ENCODE peak calls at places on chromosome 9, in nine cellular contexts. One of them, this sample, is unnamed.

GRCh38 chr9:113464286-113464660 is 746 bp downstream of the RGS3 start:
- DNase-seq in breast epithelium: no peak
- DNase-seq in GM23248: no peak
- DNase-seq in EH: no peak
- DNase-seq in SK-MEL-5: no peak
- DNase-seq in activated naive CD8-positive, alpha-beta T cell treated with anti-CD3 and anti-CD28 coated beads for 36 hours: no peak
- DNase-seq in stomach: no peak
- DNase-seq in activated T-helper 1 cell treated with anti-CD3 and anti-CD28 coated beads, Interleukin-2, amount 50 U/mL, for 16 hours: no peak
- DNase-seq in PC-9: no peak
- DNase-seq in this sample: no peak

GRCh38 chr9:107170801-107171200 is 112.3 kb upstream of the RAD23B start:
- DNase-seq in EH: no peak
- DNase-seq in PC-9: no peak
- DNase-seq in breast epithelium: no peak
- DNase-seq in activated T-helper 1 cell treated with anti-CD3 and anti-CD28 coated beads, Interleukin-2, amount 50 U/mL, for 16 hours: no peak
- DNase-seq in SK-MEL-5: peak; percentile 59
- DNase-seq in GM23248: no peak
- DNase-seq in stomach: no peak
- DNase-seq in activated naive CD8-positive, alpha-beta T cell treated with anti-CD3 and anti-CD28 coated beads for 36 hours: no peak
- DNase-seq in this sample: no peak

GRCh38 chr9:101931756-101932155 is 193.3 kb upstream of the GRIN3A start:
- DNase-seq in activated T-helper 1 cell treated with anti-CD3 and anti-CD28 coated beads, Interleukin-2, amount 50 U/mL, for 16 hours: no peak
- DNase-seq in activated naive CD8-positive, alpha-beta T cell treated with anti-CD3 and anti-CD28 coated beads for 36 hours: no peak
- DNase-seq in SK-MEL-5: no peak
- DNase-seq in EH: no peak
- DNase-seq in breast epithelium: no peak
- DNase-seq in PC-9: no peak
- DNase-seq in GM23248: no peak
- DNase-seq in stomach: no peak
- DNase-seq in this sample: no peak

GRCh38 chr9:94612071-94612470 is 18.4 kb upstream of the FBP2 start:
- DNase-seq in breast epithelium: no peak
- DNase-seq in GM23248: no peak
- DNase-seq in activated T-helper 1 cell treated with anti-CD3 and anti-CD28 coated beads, Interleukin-2, amount 50 U/mL, for 16 hours: no peak
- DNase-seq in activated naive CD8-positive, alpha-beta T cell treated with anti-CD3 and anti-CD28 coated beads for 36 hours: no peak
- DNase-seq in EH: no peak
- DNase-seq in stomach: no peak
- DNase-seq in SK-MEL-5: no peak
- DNase-seq in PC-9: no peak
- DNase-seq in this sample: no peak

GRCh38 chr9:34049630-34050384 is 1.1 kb upstream of the UBAP2 start:
- DNase-seq in GM23248: no peak
- DNase-seq in stomach: peak; percentile 28
- DNase-seq in EH: no peak
- DNase-seq in SK-MEL-5: no peak
- DNase-seq in breast epithelium: no peak
- DNase-seq in PC-9: no peak
- DNase-seq in activated naive CD8-positive, alpha-beta T cell treated with anti-CD3 and anti-CD28 coated beads for 36 hours: no peak
- DNase-seq in activated T-helper 1 cell treated with anti-CD3 and anti-CD28 coated beads, Interleukin-2, amount 50 U/mL, for 16 hours: no peak
- DNase-seq in this sample: no peak

GRCh38 chr9:89234636-89235035 is 56.0 kb upstream of the SHC3 start:
- DNase-seq in activated naive CD8-positive, alpha-beta T cell treated with anti-CD3 and anti-CD28 coated beads for 36 hours: peak; percentile 75
- DNase-seq in SK-MEL-5: no peak
- DNase-seq in PC-9: peak; percentile 31
- DNase-seq in breast epithelium: no peak
- DNase-seq in GM23248: no peak
- DNase-seq in EH: peak; percentile 16
- DNase-seq in stomach: no peak
- DNase-seq in activated T-helper 1 cell treated with anti-CD3 and anti-CD28 coated beads, Interleukin-2, amount 50 U/mL, for 16 hours: no peak
- DNase-seq in this sample: no peak

GRCh38 chr9:135701067-135701967 is 668 bp upstream of the KCNT1 start:
- DNase-seq in activated naive CD8-positive, alpha-beta T cell treated with anti-CD3 and anti-CD28 coated beads for 36 hours: peak; percentile 15
- DNase-seq in breast epithelium: no peak
- DNase-seq in EH: no peak
- DNase-seq in PC-9: no peak
- DNase-seq in stomach: no peak
- DNase-seq in activated T-helper 1 cell treated with anti-CD3 and anti-CD28 coated beads, Interleukin-2, amount 50 U/mL, for 16 hours: no peak
- DNase-seq in SK-MEL-5: no peak
- DNase-seq in GM23248: peak; percentile 26
- DNase-seq in this sample: no peak

GRCh38 chr9:125758986-125759811 is 12.0 kb downstream of the PBX3 start:
- DNase-seq in GM23248: peak; percentile 68
- DNase-seq in SK-MEL-5: peak; percentile 60
- DNase-seq in EH: peak; percentile 33
- DNase-seq in PC-9: no peak
- DNase-seq in activated T-helper 1 cell treated with anti-CD3 and anti-CD28 coated beads, Interleukin-2, amount 50 U/mL, for 16 hours: no peak
- DNase-seq in stomach: no peak
- DNase-seq in breast epithelium: no peak
- DNase-seq in activated naive CD8-positive, alpha-beta T cell treated with anti-CD3 and anti-CD28 coated beads for 36 hours: no peak
- DNase-seq in this sample: no peak

GRCh38 chr9:36486933-36487481 is 85.7 kb upstream of the MELK start:
- DNase-seq in EH: peak; percentile 41
- DNase-seq in breast epithelium: no peak
- DNase-seq in SK-MEL-5: peak; percentile 3
- DNase-seq in PC-9: peak; percentile 29
- DNase-seq in activated T-helper 1 cell treated with anti-CD3 and anti-CD28 coated beads, Interleukin-2, amount 50 U/mL, for 16 hours: peak; percentile 9
- DNase-seq in stomach: peak; percentile 36
- DNase-seq in GM23248: peak; percentile 60
- DNase-seq in activated naive CD8-positive, alpha-beta T cell treated with anti-CD3 and anti-CD28 coated beads for 36 hours: peak; percentile 70
- DNase-seq in this sample: no peak

GRCh38 chr9:113302792-113303418 is at the start of gene RNF183:
- DNase-seq in breast epithelium: no peak
- DNase-seq in EH: no peak
- DNase-seq in activated T-helper 1 cell treated with anti-CD3 and anti-CD28 coated beads, Interleukin-2, amount 50 U/mL, for 16 hours: no peak
- DNase-seq in SK-MEL-5: no peak
- DNase-seq in PC-9: no peak
- DNase-seq in stomach: peak; percentile 65
- DNase-seq in GM23248: no peak
- DNase-seq in activated naive CD8-positive, alpha-beta T cell treated with anti-CD3 and anti-CD28 coated beads for 36 hours: no peak
- DNase-seq in this sample: no peak

GRCh38 chr9:18317896-18318295 is 156.1 kb upstream of the ADAMTSL1 start:
- DNase-seq in activated naive CD8-positive, alpha-beta T cell treated with anti-CD3 and anti-CD28 coated beads for 36 hours: no peak
- DNase-seq in GM23248: peak; percentile 42
- DNase-seq in breast epithelium: no peak
- DNase-seq in stomach: no peak
- DNase-seq in PC-9: no peak
- DNase-seq in EH: no peak
- DNase-seq in activated T-helper 1 cell treated with anti-CD3 and anti-CD28 coated beads, Interleukin-2, amount 50 U/mL, for 16 hours: no peak
- DNase-seq in SK-MEL-5: no peak
- DNase-seq in this sample: no peak

GRCh38 chr9:92661761-92662160 is 8.2 kb downstream of the IPPK start:
- DNase-seq in SK-MEL-5: no peak
- DNase-seq in breast epithelium: peak; percentile 17
- DNase-seq in EH: no peak
- DNase-seq in activated T-helper 1 cell treated with anti-CD3 and anti-CD28 coated beads, Interleukin-2, amount 50 U/mL, for 16 hours: no peak
- DNase-seq in activated naive CD8-positive, alpha-beta T cell treated with anti-CD3 and anti-CD28 coated beads for 36 hours: no peak
- DNase-seq in PC-9: no peak
- DNase-seq in GM23248: no peak
- DNase-seq in stomach: no peak
- DNase-seq in this sample: peak; percentile 70

GRCh38 chr9:111657051-111657450 is 4.4 kb upstream of the GNG10 start:
- DNase-seq in EH: no peak
- DNase-seq in PC-9: no peak
- DNase-seq in breast epithelium: no peak
- DNase-seq in GM23248: no peak
- DNase-seq in activated naive CD8-positive, alpha-beta T cell treated with anti-CD3 and anti-CD28 coated beads for 36 hours: no peak
- DNase-seq in activated T-helper 1 cell treated with anti-CD3 and anti-CD28 coated beads, Interleukin-2, amount 50 U/mL, for 16 hours: no peak
- DNase-seq in stomach: no peak
- DNase-seq in SK-MEL-5: peak; percentile 73
- DNase-seq in this sample: no peak

GRCh38 chr9:89714316-89714715 is 109.5 kb downstream of the GADD45G start:
- DNase-seq in activated T-helper 1 cell treated with anti-CD3 and anti-CD28 coated beads, Interleukin-2, amount 50 U/mL, for 16 hours: no peak
- DNase-seq in EH: peak; percentile 4
- DNase-seq in activated naive CD8-positive, alpha-beta T cell treated with anti-CD3 and anti-CD28 coated beads for 36 hours: no peak
- DNase-seq in SK-MEL-5: no peak
- DNase-seq in stomach: no peak
- DNase-seq in PC-9: no peak
- DNase-seq in breast epithelium: no peak
- DNase-seq in GM23248: no peak
- DNase-seq in this sample: no peak

GRCh38 chr9:70553718-70554673 is 139.5 kb upstream of the KLF9 start:
- DNase-seq in activated T-helper 1 cell treated with anti-CD3 and anti-CD28 coated beads, Interleukin-2, amount 50 U/mL, for 16 hours: no peak
- DNase-seq in GM23248: peak; percentile 83
- DNase-seq in breast epithelium: no peak
- DNase-seq in EH: peak; percentile 81
- DNase-seq in stomach: no peak
- DNase-seq in SK-MEL-5: no peak
- DNase-seq in activated naive CD8-positive, alpha-beta T cell treated with anti-CD3 and anti-CD28 coated beads for 36 hours: no peak
- DNase-seq in PC-9: peak; percentile 65
- DNase-seq in this sample: no peak

GRCh38 chr9:21682981-21683380 is 119.5 kb upstream of the MTAP start:
- DNase-seq in GM23248: peak; percentile 75
- DNase-seq in PC-9: no peak
- DNase-seq in stomach: no peak
- DNase-seq in activated naive CD8-positive, alpha-beta T cell treated with anti-CD3 and anti-CD28 coated beads for 36 hours: no peak
- DNase-seq in EH: peak; percentile 49
- DNase-seq in activated T-helper 1 cell treated with anti-CD3 and anti-CD28 coated beads, Interleukin-2, amount 50 U/mL, for 16 hours: no peak
- DNase-seq in SK-MEL-5: no peak
- DNase-seq in breast epithelium: no peak
- DNase-seq in this sample: no peak

GRCh38 chr9:92638621-92639101 is 31.3 kb downstream of the IPPK start:
- DNase-seq in SK-MEL-5: no peak
- DNase-seq in stomach: peak; percentile 15
- DNase-seq in activated naive CD8-positive, alpha-beta T cell treated with anti-CD3 and anti-CD28 coated beads for 36 hours: no peak
- DNase-seq in breast epithelium: no peak
- DNase-seq in PC-9: no peak
- DNase-seq in EH: no peak
- DNase-seq in GM23248: peak; percentile 41
- DNase-seq in activated T-helper 1 cell treated with anti-CD3 and anti-CD28 coated beads, Interleukin-2, amount 50 U/mL, for 16 hours: no peak
- DNase-seq in this sample: no peak

GRCh38 chr9:26058111-26058895 is 380.1 kb upstream of the TUSC1 start:
- DNase-seq in breast epithelium: no peak
- DNase-seq in PC-9: no peak
- DNase-seq in GM23248: peak; percentile 63
- DNase-seq in EH: peak; percentile 60
- DNase-seq in activated naive CD8-positive, alpha-beta T cell treated with anti-CD3 and anti-CD28 coated beads for 36 hours: no peak
- DNase-seq in stomach: no peak
- DNase-seq in SK-MEL-5: no peak
- DNase-seq in activated T-helper 1 cell treated with anti-CD3 and anti-CD28 coated beads, Interleukin-2, amount 50 U/mL, for 16 hours: no peak
- DNase-seq in this sample: no peak

GRCh38 chr9:27108981-27109541 is at the start of gene TEK:
- DNase-seq in GM23248: peak; percentile 61
- DNase-seq in EH: peak; percentile 27
- DNase-seq in activated T-helper 1 cell treated with anti-CD3 and anti-CD28 coated beads, Interleukin-2, amount 50 U/mL, for 16 hours: no peak
- DNase-seq in SK-MEL-5: no peak
- DNase-seq in activated naive CD8-positive, alpha-beta T cell treated with anti-CD3 and anti-CD28 coated beads for 36 hours: no peak
- DNase-seq in breast epithelium: no peak
- DNase-seq in PC-9: no peak
- DNase-seq in stomach: no peak
- DNase-seq in this sample: no peak

GRCh38 chr9:120257483-120257882 is 322.5 kb downstream of the CDK5RAP2 start:
- DNase-seq in activated T-helper 1 cell treated with anti-CD3 and anti-CD28 coated beads, Interleukin-2, amount 50 U/mL, for 16 hours: no peak
- DNase-seq in PC-9: no peak
- DNase-seq in GM23248: peak; percentile 61
- DNase-seq in activated naive CD8-positive, alpha-beta T cell treated with anti-CD3 and anti-CD28 coated beads for 36 hours: no peak
- DNase-seq in stomach: no peak
- DNase-seq in EH: peak; percentile 5
- DNase-seq in breast epithelium: no peak
- DNase-seq in SK-MEL-5: no peak
- DNase-seq in this sample: peak; percentile 70

GRCh38 chr9:18480649-18481048 is 6.7 kb downstream of the ADAMTSL1 start:
- DNase-seq in breast epithelium: no peak
- DNase-seq in activated T-helper 1 cell treated with anti-CD3 and anti-CD28 coated beads, Interleukin-2, amount 50 U/mL, for 16 hours: no peak
- DNase-seq in activated naive CD8-positive, alpha-beta T cell treated with anti-CD3 and anti-CD28 coated beads for 36 hours: no peak
- DNase-seq in GM23248: peak; percentile 83
- DNase-seq in SK-MEL-5: no peak
- DNase-seq in EH: peak; percentile 85
- DNase-seq in stomach: no peak
- DNase-seq in PC-9: no peak
- DNase-seq in this sample: no peak

GRCh38 chr9:131310833-131311554 is 21.5 kb downstream of the PLPP7 start:
- DNase-seq in activated naive CD8-positive, alpha-beta T cell treated with anti-CD3 and anti-CD28 coated beads for 36 hours: peak; percentile 69
- DNase-seq in breast epithelium: no peak
- DNase-seq in activated T-helper 1 cell treated with anti-CD3 and anti-CD28 coated beads, Interleukin-2, amount 50 U/mL, for 16 hours: peak; percentile 36
- DNase-seq in GM23248: peak; percentile 21
- DNase-seq in SK-MEL-5: no peak
- DNase-seq in PC-9: no peak
- DNase-seq in EH: no peak
- DNase-seq in stomach: peak; percentile 40
- DNase-seq in this sample: no peak

This sample was measured in NCI-H2081 treated with DMSO at 0.1 percent for 48 hours.